ENCODE peak calls at places on chromosomes 3 and 15, in six cellular contexts. One of them, this sample, is unnamed.

GRCh38 chr15:57146394-57147140 is 228.1 kb downstream of the TCF12 start:
- DNase-seq in CD4-positive, alpha-beta T cell: no peak
- DNase-seq in activated naive CD8-positive, alpha-beta T cell treated with anti-CD3 and anti-CD28 coated beads, Interleukin-2, amount 50 U/mL, for 24 hours: no peak
- DNase-seq in sciatic nerve: no peak
- DNase-seq in activated gamma-delta T cell treated with Interleukin-2 at 50 U/mL for 16 hours: no peak
- DNase-seq in iris pigment epithelial cell: peak
- DNase-seq in this sample: peak

GRCh38 chr15:95150466-95150865 is 919.1 kb downstream of the MCTP2 start:
- DNase-seq in CD4-positive, alpha-beta T cell: no peak
- DNase-seq in activated naive CD8-positive, alpha-beta T cell treated with anti-CD3 and anti-CD28 coated beads, Interleukin-2, amount 50 U/mL, for 24 hours: no peak
- DNase-seq in sciatic nerve: no peak
- DNase-seq in activated gamma-delta T cell treated with Interleukin-2 at 50 U/mL for 16 hours: no peak
- DNase-seq in iris pigment epithelial cell: no peak
- DNase-seq in this sample: no peak

GRCh38 chr3:194738254-194739093 is 52.8 kb downstream of the FAM43A start:
- DNase-seq in CD4-positive, alpha-beta T cell: no peak
- DNase-seq in activated naive CD8-positive, alpha-beta T cell treated with anti-CD3 and anti-CD28 coated beads, Interleukin-2, amount 50 U/mL, for 24 hours: no peak
- DNase-seq in sciatic nerve: no peak
- DNase-seq in activated gamma-delta T cell treated with Interleukin-2 at 50 U/mL for 16 hours: no peak
- DNase-seq in iris pigment epithelial cell: peak
- DNase-seq in this sample: no peak

GRCh38 chr3:64473476-64473875 is 214.3 kb downstream of the ADAMTS9 start:
- DNase-seq in CD4-positive, alpha-beta T cell: no peak
- DNase-seq in activated naive CD8-positive, alpha-beta T cell treated with anti-CD3 and anti-CD28 coated beads, Interleukin-2, amount 50 U/mL, for 24 hours: no peak
- DNase-seq in sciatic nerve: no peak
- DNase-seq in activated gamma-delta T cell treated with Interleukin-2 at 50 U/mL for 16 hours: no peak
- DNase-seq in iris pigment epithelial cell: peak
- DNase-seq in this sample: no peak

GRCh38 chr3:45537960-45538640 is 56.5 kb upstream of the LIMD1 start:
- DNase-seq in CD4-positive, alpha-beta T cell: no peak
- DNase-seq in activated naive CD8-positive, alpha-beta T cell treated with anti-CD3 and anti-CD28 coated beads, Interleukin-2, amount 50 U/mL, for 24 hours: no peak
- DNase-seq in sciatic nerve: no peak
- DNase-seq in activated gamma-delta T cell treated with Interleukin-2 at 50 U/mL for 16 hours: no peak
- DNase-seq in iris pigment epithelial cell: no peak
- DNase-seq in this sample: no peak

GRCh38 chr3:52153389-52154096 is 680 bp downstream of the POC1A start:
- DNase-seq in CD4-positive, alpha-beta T cell: no peak
- DNase-seq in activated naive CD8-positive, alpha-beta T cell treated with anti-CD3 and anti-CD28 coated beads, Interleukin-2, amount 50 U/mL, for 24 hours: peak
- DNase-seq in sciatic nerve: no peak
- DNase-seq in activated gamma-delta T cell treated with Interleukin-2 at 50 U/mL for 16 hours: no peak
- DNase-seq in iris pigment epithelial cell: peak
- DNase-seq in this sample: peak

GRCh38 chr3:146594843-146595482 is 10.2 kb downstream of the PLSCR5 start:
- DNase-seq in CD4-positive, alpha-beta T cell: no peak
- DNase-seq in activated naive CD8-positive, alpha-beta T cell treated with anti-CD3 and anti-CD28 coated beads, Interleukin-2, amount 50 U/mL, for 24 hours: no peak
- DNase-seq in sciatic nerve: no peak
- DNase-seq in activated gamma-delta T cell treated with Interleukin-2 at 50 U/mL for 16 hours: no peak
- DNase-seq in iris pigment epithelial cell: peak
- DNase-seq in this sample: peak

GRCh38 chr3:121822973-121823372 is 11.9 kb downstream of the IQCB1 start:
- DNase-seq in CD4-positive, alpha-beta T cell: no peak
- DNase-seq in activated naive CD8-positive, alpha-beta T cell treated with anti-CD3 and anti-CD28 coated beads, Interleukin-2, amount 50 U/mL, for 24 hours: no peak
- DNase-seq in sciatic nerve: no peak
- DNase-seq in activated gamma-delta T cell treated with Interleukin-2 at 50 U/mL for 16 hours: no peak
- DNase-seq in iris pigment epithelial cell: no peak
- DNase-seq in this sample: no peak

GRCh38 chr3:53880396-53881345 is 1.3 kb downstream of the ACTR8 start:
- DNase-seq in CD4-positive, alpha-beta T cell: no peak
- DNase-seq in activated naive CD8-positive, alpha-beta T cell treated with anti-CD3 and anti-CD28 coated beads, Interleukin-2, amount 50 U/mL, for 24 hours: no peak
- DNase-seq in sciatic nerve: no peak
- DNase-seq in activated gamma-delta T cell treated with Interleukin-2 at 50 U/mL for 16 hours: no peak
- DNase-seq in iris pigment epithelial cell: peak
- DNase-seq in this sample: no peak

GRCh38 chr3:14204605-14205284 is 26.1 kb downstream of the LSM3 start:
- DNase-seq in CD4-positive, alpha-beta T cell: no peak
- DNase-seq in activated naive CD8-positive, alpha-beta T cell treated with anti-CD3 and anti-CD28 coated beads, Interleukin-2, amount 50 U/mL, for 24 hours: no peak
- DNase-seq in sciatic nerve: no peak
- DNase-seq in activated gamma-delta T cell treated with Interleukin-2 at 50 U/mL for 16 hours: no peak
- DNase-seq in iris pigment epithelial cell: peak
- DNase-seq in this sample: peak

GRCh38 chr3:37074178-37074577 is 80.9 kb downstream of the MLH1 start:
- DNase-seq in CD4-positive, alpha-beta T cell: no peak
- DNase-seq in activated naive CD8-positive, alpha-beta T cell treated with anti-CD3 and anti-CD28 coated beads, Interleukin-2, amount 50 U/mL, for 24 hours: no peak
- DNase-seq in sciatic nerve: no peak
- DNase-seq in activated gamma-delta T cell treated with Interleukin-2 at 50 U/mL for 16 hours: no peak
- DNase-seq in iris pigment epithelial cell: peak
- DNase-seq in this sample: no peak

GRCh38 chr15:93024293-93024692 is 64.7 kb downstream of the RGMA start:
- DNase-seq in CD4-positive, alpha-beta T cell: no peak
- DNase-seq in activated naive CD8-positive, alpha-beta T cell treated with anti-CD3 and anti-CD28 coated beads, Interleukin-2, amount 50 U/mL, for 24 hours: no peak
- DNase-seq in sciatic nerve: no peak
- DNase-seq in activated gamma-delta T cell treated with Interleukin-2 at 50 U/mL for 16 hours: no peak
- DNase-seq in iris pigment epithelial cell: no peak
- DNase-seq in this sample: no peak

This sample was measured in erythroblast.